ENCODE peak calls at places on chromosomes 12 and 14, in six cellular contexts. W is stomach, U is heart left ventricle, M is H1, P is suprapubic skin, C is upper lobe of left lung. O is an unnamed sample.

GRCh38 chr14:89911018-89911919 is 43.3 kb downstream of the EFCAB11 start:
- DNase-seq in M (peak), U (no peak), C (no peak), P (peak), W (peak), O (no peak)

GRCh38 chr14:35355981-35356839 is 48.3 kb downstream of the NFKBIA start:
- DNase-seq in U (no peak), M (no peak), C (peak), W (no peak), P (no peak), O (no peak)

GRCh38 chr14:76293923-76294322 is 82.0 kb upstream of the ESRRB start:
- DNase-seq in P (no peak), W (no peak), U (no peak), C (no peak), M (peak), O (no peak)

GRCh38 chr12:102061096-102061555 is 665 bp downstream of the WASHC3 start:
- DNase-seq in W (no peak), M (no peak), P (no peak), U (no peak), C (no peak), O (no peak)

GRCh38 chr12:56375598-56376434 is 13.2 kb upstream of the APOF start:
- DNase-seq in C (no peak), W (no peak), P (no peak), U (no peak), M (no peak), O (no peak)

GRCh38 chr12:125064492-125064891 is 743 bp upstream of the AACS start:
- DNase-seq in M (no peak), U (no peak), W (no peak), C (no peak), P (no peak), O (no peak)

GRCh38 chr14:28272270-28272669 is 494.3 kb upstream of the FOXG1 start:
- DNase-seq in U (no peak), P (no peak), W (no peak), C (no peak), M (no peak), O (no peak)

GRCh38 chr12:108495054-108495453 is 20.0 kb upstream of the FICD start:
- DNase-seq in P (no peak), M (peak), C (no peak), U (no peak), W (no peak), O (no peak)

GRCh38 chr12:50103767-50104321 is at the start of gene GPD1:
- DNase-seq in C (peak), W (peak), M (peak), U (peak), P (no peak), O (peak)

GRCh38 chr14:31949709-31950108 is 127.4 kb upstream of the ARHGAP5 start:
- DNase-seq in W (no peak), M (no peak), C (no peak), U (no peak), P (no peak), O (no peak)

GRCh38 chr12:11719678-11720099 is 70.2 kb downstream of the ETV6 start:
- DNase-seq in W (no peak), U (peak), M (no peak), C (peak), P (no peak), O (no peak)

GRCh38 chr12:46892034-46892705 is 66.4 kb upstream of the SLC38A4 start:
- DNase-seq in P (no peak), W (no peak), M (no peak), U (no peak), C (no peak), O (peak)

GRCh38 chr12:89686311-89686710 is 22.3 kb downstream of the ATP2B1 start:
- DNase-seq in U (no peak), P (no peak), W (no peak), C (no peak), M (no peak), O (no peak)

GRCh38 chr12:22443379-22444316 is 100.7 kb downstream of the C2CD5 start:
- DNase-seq in P (peak), W (peak), U (peak), M (peak), C (peak), O (peak)

GRCh38 chr14:68297871-68298468 is 478.4 kb downstream of the RAD51B start:
- DNase-seq in U (no peak), P (no peak), M (peak), C (no peak), W (no peak), O (no peak)

GRCh38 chr14:104388631-104389325 is 190.8 kb upstream of the C14orf180 start:
- DNase-seq in U (peak), P (peak), C (peak), M (no peak), W (peak), O (no peak)

GRCh38 chr12:116677202-116677651 is 60.6 kb downstream of the SPRING1 start:
- DNase-seq in U (no peak), P (peak), C (no peak), M (no peak), W (no peak), O (no peak)

GRCh38 chr12:115194857-115195256 is 510.9 kb upstream of the TBX3 start:
- DNase-seq in U (no peak), C (no peak), W (no peak), M (no peak), P (no peak), O (no peak)

GRCh38 chr14:101478796-101479410 is 82.4 kb upstream of the DIO3 start:
- DNase-seq in M (no peak), C (no peak), U (no peak), W (peak), P (no peak), O (no peak)

GRCh38 chr12:7431993-7432685 is 11.8 kb downstream of the CD163L1 start:
- DNase-seq in M (no peak), U (no peak), C (no peak), P (no peak), W (no peak), O (no peak)

GRCh38 chr12:76690916-76691700 is 72.8 kb upstream of the ZDHHC17 start:
- DNase-seq in C (no peak), U (no peak), M (no peak), P (no peak), W (no peak), O (no peak)

GRCh38 chr12:1523046-1523445 is 71.3 kb downstream of the FBXL14 start:
- DNase-seq in P (no peak), C (no peak), W (no peak), M (peak), U (no peak), O (no peak)
- H3K27ac ChIP-seq in P (no peak), C (no peak), W (no peak), M (no peak), U (no peak), O (no peak)

GRCh38 chr14:87996276-87996592 is 3.3 kb upstream of the GALC start:
- DNase-seq in P (no peak), W (no peak), M (no peak), C (no peak), U (no peak), O (no peak)

GRCh38 chr14:87992720-87993484 is at the start of gene GALC:
- DNase-seq in U (peak), P (peak), M (peak), W (peak), C (peak), O (peak)

GRCh38 chr14:87993485-87993809 is 465 bp upstream of the GALC start:
- DNase-seq in M (no peak), U (no peak), W (no peak), P (no peak), C (no peak), O (no peak)

GRCh38 chr14:87995500-87996275 is 2.7 kb upstream of the GALC start:
- DNase-seq in M (no peak), P (no peak), C (no peak), W (no peak), U (no peak), O (no peak)

DNA sequence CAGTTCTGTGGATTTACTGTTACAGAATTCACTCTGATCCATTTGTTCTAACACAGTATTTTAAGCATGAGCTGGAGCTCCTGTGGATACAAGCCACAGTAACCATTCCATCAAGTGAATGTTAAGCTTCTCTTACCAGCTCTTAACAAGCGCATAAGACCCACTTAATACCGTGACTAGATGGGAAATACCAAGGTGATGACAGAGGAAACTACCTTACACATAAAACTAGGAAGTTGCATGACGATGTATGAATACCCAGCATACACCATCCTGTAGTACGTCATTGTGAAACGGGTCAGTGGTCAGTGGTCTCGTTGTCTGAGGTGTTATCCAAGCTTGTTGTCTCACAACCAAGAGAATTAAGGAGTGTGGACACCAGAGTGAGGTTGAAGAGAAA is 2.0 kb upstream of the GALC start:
- DNase-seq in P (no peak), C (peak), U (no peak), W (no peak), M (no peak), O (no peak)
- TF ChIP-seq POLR2A in P (no peak), C (no peak), U (no peak), W (no peak), M (no peak), O (no peak)

DNA sequence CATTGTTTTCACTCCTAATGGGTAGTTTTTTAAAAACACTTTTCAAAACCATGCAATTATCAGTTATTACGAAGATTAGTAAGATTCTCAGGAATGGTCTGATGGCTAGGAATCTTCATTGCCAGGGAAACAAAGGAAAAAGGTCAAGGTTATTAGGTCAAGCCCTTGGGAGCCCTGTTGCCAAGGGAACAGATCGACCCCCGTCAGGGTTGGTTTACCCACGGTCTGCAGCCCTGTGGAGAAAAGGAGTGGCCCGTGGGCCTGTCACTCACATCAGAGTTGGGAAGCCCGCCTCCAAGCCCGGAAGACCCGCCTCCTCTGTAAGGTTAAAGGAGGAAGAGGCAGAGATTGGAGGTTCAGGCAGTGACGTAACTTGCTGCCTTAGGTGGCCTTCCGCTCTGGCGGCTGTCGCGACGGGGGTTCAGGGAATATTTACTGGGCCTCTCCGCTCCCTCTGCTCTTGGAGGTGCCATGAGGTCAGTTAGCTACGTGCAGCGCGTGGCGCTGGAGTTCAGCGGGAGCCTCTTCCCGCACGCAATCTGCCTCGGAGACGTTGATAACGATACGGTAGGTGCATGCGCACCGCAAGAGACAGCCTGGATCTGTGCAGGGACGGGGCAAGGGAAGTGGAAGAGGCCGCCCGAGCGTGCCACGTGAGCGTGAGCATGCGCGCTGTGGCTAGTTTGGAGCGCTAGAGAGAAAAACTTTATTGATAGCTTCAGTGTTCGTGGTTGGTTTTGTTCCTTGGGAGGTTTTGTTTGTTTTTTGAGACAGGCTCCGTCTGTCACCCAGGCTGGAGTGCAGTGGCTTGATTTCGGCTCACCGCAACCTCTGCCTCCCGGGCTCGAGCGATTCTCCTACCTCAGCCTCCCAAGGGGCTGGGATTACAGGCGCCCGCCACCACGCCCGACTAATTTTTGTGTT is at the start of gene ITFG2:
- DNase-seq in U (peak), M (peak), W (peak), P (peak), C (peak), O (peak)
- H3K27ac ChIP-seq in U (peak), M (peak), W (peak), P (peak), C (peak), O (peak)

GRCh38 chr14:95255487-95255886 is 64.2 kb downstream of the CLMN start:
- DNase-seq in U (peak), P (no peak), C (peak), W (peak), M (peak), O (no peak)
- TF ChIP-seq POLR2A in U (no peak), P (no peak), C (no peak), W (no peak), M (no peak), O (no peak)

O was measured in gastrocnemius medialis.